ENCODE peak calls at places on chromosomes 2 and 18, in six cellular contexts. D is PC-9, N is lower lobe of right lung, H is spleen, L is thoracic aorta, M is WTC11. Y is an unnamed sample.

GRCh38 chr2:133734699-133735098 is 166.4 kb upstream of the NCKAP5 start:
- DNase-seq in D (no peak), L (no peak), M (no peak), H (no peak), N (no peak), Y (no peak)

GRCh38 chr18:37265382-37265781 is 300.2 kb downstream of the CELF4 start:
- DNase-seq in D (no peak), M (no peak), N (no peak), L (no peak), H (no peak), Y (no peak)

GRCh38 chr18:57768557-57769326 is 34.4 kb downstream of the ATP8B1 start:
- DNase-seq in M (no peak), L (no peak), D (no peak), H (no peak), N (no peak), Y (no peak)

GRCh38 chr2:170525566-170525900 is 189.6 kb upstream of the SP5 start:
- DNase-seq in N (peak), M (no peak), H (no peak), D (peak), L (peak), Y (no peak)

GRCh38 chr2:1804251-1804855 is 60.0 kb upstream of the PXDN start:
- DNase-seq in H (peak), M (no peak), D (no peak), L (no peak), N (no peak), Y (no peak)

GRCh38 chr18:47244041-47244440 is 7.4 kb downstream of the SKOR2 start:
- DNase-seq in M (no peak), N (no peak), H (no peak), L (no peak), D (no peak), Y (no peak)

GRCh38 chr2:49251766-49252165 is 97.5 kb upstream of the FSHR start:
- DNase-seq in D (no peak), H (no peak), L (no peak), M (no peak), N (no peak), Y (no peak)

GRCh38 chr18:69567813-69568488 is 167.3 kb downstream of the DOK6 start:
- DNase-seq in M (no peak), L (no peak), H (no peak), N (no peak), D (peak), Y (peak)

GRCh38 chr2:120447122-120447785 is 101.3 kb downstream of the INHBB start:
- DNase-seq in M (no peak), N (no peak), L (no peak), H (peak), D (no peak), Y (no peak)

GRCh38 chr2:142741764-142742269 is 135.6 kb upstream of the KYNU start:
- DNase-seq in D (no peak), M (no peak), L (no peak), H (no peak), N (no peak), Y (peak)

GRCh38 chr2:235537186-235537585 is 43.3 kb downstream of the AGAP1 start:
- DNase-seq in H (peak), L (no peak), D (no peak), M (no peak), N (no peak), Y (no peak)

GRCh38 chr2:197011777-197012641 is 85.5 kb upstream of the PGAP1 start:
- DNase-seq in D (no peak), L (no peak), H (no peak), M (no peak), N (no peak), Y (peak)

GRCh38 chr2:242058116-242058680 is 188.7 kb downstream of the RTP5 start:
- DNase-seq in M (no peak), N (no peak), L (no peak), D (no peak), H (no peak), Y (no peak)

GRCh38 chr2:61434314-61434713 is 36.6 kb downstream of the USP34 start:
- DNase-seq in L (no peak), H (no peak), D (no peak), N (peak), M (no peak), Y (peak)

GRCh38 chr2:129723277-129724020 is 256.0 kb upstream of the RAB6C start:
- DNase-seq in L (no peak), D (no peak), H (no peak), M (no peak), N (no peak), Y (no peak)

GRCh38 chr2:85826990-85827878 is 61.6 kb downstream of the ST3GAL5 start:
- DNase-seq in H (peak), N (peak), L (peak), D (peak), M (peak), Y (peak)

GRCh38 chr2:105749583-105750399 is 5.1 kb downstream of the NCK2 start:
- DNase-seq in N (no peak), L (no peak), M (no peak), D (no peak), H (no peak), Y (no peak)

GRCh38 chr2:9140570-9141378 is 65.8 kb upstream of the ASAP2 start:
- DNase-seq in D (no peak), L (no peak), M (no peak), H (peak), N (no peak), Y (no peak)

GRCh38 chr18:22557160-22557941 is 139.6 kb upstream of the CTAGE1 start:
- DNase-seq in M (no peak), D (no peak), N (no peak), H (no peak), L (no peak), Y (no peak)

GRCh38 chr2:157229572-157229971 is 27.9 kb upstream of the GALNT5 start:
- DNase-seq in L (no peak), M (no peak), N (no peak), D (no peak), H (no peak), Y (no peak)

GRCh38 chr2:36771671-36772070 is 75.2 kb downstream of the VIT start:
- DNase-seq in N (no peak), H (no peak), D (no peak), L (no peak), M (no peak), Y (no peak)

GRCh38 chr2:36769106-36769505 is 72.6 kb downstream of the VIT start:
- DNase-seq in M (no peak), H (no peak), L (no peak), N (no peak), D (no peak), Y (no peak)

GRCh38 chr2:36773947-36774346 is 77.4 kb downstream of the VIT start:
- DNase-seq in M (no peak), H (no peak), N (no peak), D (no peak), L (no peak), Y (no peak)

DNA sequence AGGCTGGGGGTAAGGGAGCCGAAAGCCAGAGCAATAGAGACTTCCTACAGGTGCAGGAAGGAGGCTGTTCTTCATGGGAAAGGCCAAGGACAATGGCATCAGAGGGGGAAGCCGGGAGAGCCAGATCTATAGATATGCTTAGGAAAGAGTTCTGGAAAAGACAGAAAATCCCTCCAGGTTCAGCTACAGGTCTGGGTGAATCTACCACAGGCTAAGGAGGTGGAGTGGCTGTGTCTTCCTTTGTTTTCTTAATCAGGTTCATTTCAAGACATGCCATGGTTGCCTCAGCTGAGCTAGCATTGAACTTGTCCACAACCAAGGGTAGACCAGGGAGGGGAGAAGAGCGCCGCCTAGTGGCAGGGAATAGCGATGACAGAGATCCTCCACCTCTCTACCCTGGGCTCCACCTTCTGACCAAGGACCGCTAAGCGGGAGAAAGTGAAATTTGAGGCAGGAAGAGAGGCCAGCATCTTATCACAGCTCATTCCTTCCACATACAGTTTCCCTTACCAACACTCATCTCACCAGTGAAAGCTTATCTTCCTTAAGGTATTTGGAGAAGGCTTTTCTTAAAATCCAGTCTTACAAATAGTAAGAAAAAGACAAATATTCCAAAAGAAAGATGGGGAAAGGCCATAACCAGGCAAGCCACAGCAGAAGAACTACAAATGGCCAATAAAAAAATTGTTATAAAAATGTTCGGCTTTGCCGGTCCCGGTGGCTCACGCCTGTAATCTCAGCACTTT is 74.2 kb downstream of the VIT start:
- DNase-seq in D (peak), M (peak), L (no peak), N (peak), H (peak), Y (peak)
- TF ChIP-seq CTCF in D (peak), M (peak), L (peak), N (peak), H (peak), Y (peak)

GRCh38 chr18:35778850-35779634 is 193.4 kb upstream of the RMP24 start:
- DNase-seq in N (no peak), H (no peak), L (no peak), M (no peak), D (no peak), Y (no peak)

GRCh38 chr18:35775887-35776286 is 194.3 kb downstream of the GALNT1 start:
- DNase-seq in L (no peak), N (no peak), M (no peak), H (no peak), D (no peak), Y (peak)

GRCh38 chr18:35780937-35781336 is 191.5 kb upstream of the RMP24 start:
- DNase-seq in L (no peak), M (no peak), N (no peak), H (no peak), D (no peak), Y (no peak)

GRCh38 chr18:35776481-35776880 is 194.9 kb downstream of the GALNT1 start:
- DNase-seq in N (no peak), M (no peak), L (no peak), H (no peak), D (no peak), Y (no peak)

GRCh38 chr18:35777042-35777441 is 195.4 kb upstream of the RMP24 start:
- DNase-seq in N (no peak), H (no peak), D (peak), M (peak), L (no peak), Y (peak)
- TF ChIP-seq CTCF in N (no peak), H (no peak), D (peak), M (no peak), L (no peak), Y (peak)

DNA sequence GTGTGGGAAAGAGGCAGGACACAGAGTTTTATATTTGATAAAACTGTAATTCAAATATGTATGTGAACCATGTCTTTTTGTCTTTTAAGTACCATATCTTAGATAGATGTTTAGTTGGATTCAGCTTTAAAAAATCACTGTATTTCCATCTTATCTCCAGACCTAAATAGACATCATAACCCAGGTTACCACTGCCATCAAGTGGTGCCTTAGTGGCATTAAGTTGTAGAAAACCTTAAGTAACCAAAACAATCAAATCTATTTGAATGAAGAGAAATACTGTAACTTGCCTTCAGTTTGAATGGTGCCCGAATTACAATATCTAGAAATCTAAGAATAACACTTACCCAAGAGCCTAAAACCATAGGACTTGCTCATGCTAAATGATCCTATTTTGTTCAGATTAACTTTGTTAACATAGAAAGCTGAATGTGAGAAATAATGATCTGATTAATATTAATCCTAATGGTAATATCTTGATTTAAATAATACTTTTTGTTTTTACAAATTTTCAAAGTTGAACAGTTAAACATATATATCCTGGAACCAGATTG is 92.5 kb upstream of the MAP2 start:
- DNase-seq in N (no peak), H (no peak), M (no peak), D (no peak), L (no peak), Y (peak)
- TF ChIP-seq CTCF in N (peak), H (peak), M (peak), D (peak), L (no peak), Y (peak)

GRCh38 chr18:79317718-79318117 is 78.0 kb upstream of the NFATC1 start:
- DNase-seq in L (no peak), N (no peak), M (no peak), D (no peak), H (no peak), Y (no peak)
- TF ChIP-seq CTCF in L (no peak), N (no peak), M (no peak), D (no peak), H (no peak), Y (no peak)

GRCh38 chr2:208031608-208032019 is 6.3 kb upstream of the PLEKHM3 start:
- DNase-seq in N (peak), M (no peak), D (peak), L (no peak), H (no peak), Y (peak)

GRCh38 chr2:208036357-208036756 is 11.0 kb upstream of the PLEKHM3 start:
- DNase-seq in N (no peak), L (no peak), M (no peak), D (no peak), H (no peak), Y (no peak)

GRCh38 chr2:208037564-208038487 is 12.5 kb upstream of the PLEKHM3 start:
- DNase-seq in L (no peak), D (no peak), H (no peak), M (no peak), N (no peak), Y (no peak)

GRCh38 chr2:208034503-208035140 is 9.3 kb upstream of the PLEKHM3 start:
- DNase-seq in H (no peak), D (no peak), M (no peak), N (no peak), L (no peak), Y (no peak)

GRCh38 chr2:208033701-208034502 is 8.6 kb upstream of the PLEKHM3 start:
- DNase-seq in N (peak), L (no peak), D (peak), H (no peak), M (peak), Y (peak)
- TF ChIP-seq CTCF in N (peak), L (no peak), D (peak), H (peak), M (no peak), Y (peak)

GRCh38 chr18:41933778-41934177 is 21.3 kb upstream of the PIK3C3 start:
- DNase-seq in M (peak), L (no peak), D (no peak), N (no peak), H (no peak), Y (no peak)
- TF ChIP-seq CTCF in M (no peak), L (no peak), D (no peak), N (no peak), H (no peak), Y (no peak)

GRCh38 chr2:54103454-54104314 is 11.7 kb upstream of the ACYP2 start:
- DNase-seq in H (peak), D (peak), N (no peak), M (peak), L (no peak), Y (peak)
- TF ChIP-seq CTCF in H (no peak), D (no peak), N (no peak), M (no peak), L (no peak), Y (no peak)

GRCh38 chr2:74302865-74303264 is 40.4 kb downstream of the SLC4A5 start:
- DNase-seq in D (no peak), H (no peak), N (no peak), M (no peak), L (no peak), Y (no peak)

GRCh38 chr2:74301262-74301661 is 42.0 kb downstream of the SLC4A5 start:
- DNase-seq in N (no peak), M (no peak), H (no peak), D (no peak), L (no peak), Y (no peak)

GRCh38 chr2:74300506-74300905 is 42.7 kb downstream of the SLC4A5 start:
- DNase-seq in H (no peak), M (no peak), L (no peak), N (no peak), D (no peak), Y (no peak)

GRCh38 chr2:74307720-74308119 is 35.5 kb downstream of the SLC4A5 start:
- DNase-seq in N (no peak), M (no peak), D (no peak), L (no peak), H (no peak), Y (no peak)

GRCh38 chr2:74304332-74305148 is 38.7 kb downstream of the SLC4A5 start:
- DNase-seq in N (no peak), L (no peak), D (no peak), H (no peak), M (no peak), Y (peak)
- TF ChIP-seq CTCF in N (no peak), L (no peak), D (no peak), H (no peak), M (no peak), Y (no peak)

Y was measured in GM12865.